ENCODE peak calls at places on chromosome 14, in ten cellular contexts. Q is heart right ventricle, H is heart left ventricle, P is uterus, F is transverse colon, K is colonic mucosa, G is endodermal cell, X is stomach, E is H1, Z is gastrocnemius medialis. T is an unnamed sample.

GRCh38 chr14:88189840-88190191 is 133.3 kb downstream of the KCNK10 start:
- DNase-seq in G (no peak), H (no peak), F (no peak), X (no peak), Q (no peak), Z (no peak), E (peak; percentile 36), K (no peak), P (no peak), T (no peak)

GRCh38 chr14:20973501-20973900 is 16.3 kb upstream of the METTL17 start:
- DNase-seq in X (no peak), P (no peak), K (no peak), Z (no peak), G (no peak), E (no peak), Q (no peak), F (no peak), H (no peak), T (no peak)

GRCh38 chr14:67436006-67436866 is 24.3 kb upstream of the PLEK2 start:
- DNase-seq in P (no peak), H (no peak), Z (peak; percentile 54), Q (no peak), E (no peak), F (no peak), K (no peak), X (no peak), G (peak; percentile 78), T (no peak)

GRCh38 chr14:105500726-105501101 is 9.7 kb downstream of the TEDC1 start:
- DNase-seq in X (no peak), K (no peak), F (no peak), E (no peak), G (no peak), Q (no peak), Z (no peak), P (no peak), H (no peak), T (no peak)

GRCh38 chr14:101761881-101762529 is 496 bp downstream of the PPP2R5C start:
- DNase-seq in Q (peak; percentile 52), G (no peak), Z (peak; percentile 31), K (peak; percentile 66), E (no peak), P (peak; percentile 40), X (peak; percentile 54), H (peak; percentile 51), F (peak; percentile 59), T (no peak)

GRCh38 chr14:95235351-95235750 is 78.0 kb upstream of the DICER1 start:
- DNase-seq in H (no peak), F (no peak), E (no peak), K (no peak), Q (no peak), G (no peak), X (no peak), Z (no peak), P (no peak), T (no peak)

GRCh38 chr14:22107734-22108133 is 434.1 kb upstream of the OR4E1 start:
- DNase-seq in E (no peak), K (no peak), P (no peak), F (no peak), G (no peak), X (no peak), H (no peak), Q (no peak), Z (no peak), T (no peak)

GRCh38 chr14:100739306-100739705 is 12.6 kb downstream of the DLK1 start:
- DNase-seq in H (peak; percentile 3), X (no peak), G (no peak), K (no peak), Z (no peak), Q (no peak), E (no peak), P (peak; percentile 5), F (no peak), T (no peak)

GRCh38 chr14:69855180-69855817 is 23.9 kb upstream of the SMOC1 start:
- DNase-seq in K (no peak), H (no peak), P (no peak), E (peak; percentile 16), F (no peak), Z (no peak), G (no peak), Q (no peak), X (no peak), T (no peak)

GRCh38 chr14:90453401-90453951 is 56.6 kb downstream of the CALM1 start:
- DNase-seq in K (no peak), H (peak; percentile 48), Q (peak; percentile 32), P (peak; percentile 34), Z (no peak), X (peak; percentile 35), G (no peak), E (peak; percentile 43), F (no peak), T (no peak)

GRCh38 chr14:67941456-67942018 is 122.0 kb downstream of the RAD51B start:
- DNase-seq in Q (no peak), F (no peak), Z (no peak), H (no peak), G (no peak), K (no peak), X (no peak), P (no peak), E (no peak), T (no peak)

GRCh38 chr14:37443461-37443860 is 151.6 kb downstream of the FOXA1 start:
- DNase-seq in Q (no peak), E (no peak), H (no peak), G (no peak), F (no peak), Z (no peak), K (no peak), P (no peak), X (no peak), T (no peak)

GRCh38 chr14:105525326-105525725 is 1.1 kb upstream of the TMEM121 start:
- DNase-seq in K (no peak), X (no peak), Z (no peak), E (no peak), G (no peak), Q (no peak), F (no peak), H (no peak), P (no peak), T (no peak)

GRCh38 chr14:51873221-51873893 is 12.9 kb downstream of the GNG2 start:
- DNase-seq in Z (no peak), X (no peak), Q (no peak), G (no peak), P (no peak), H (no peak), F (no peak), K (no peak), E (no peak), T (no peak)

GRCh38 chr14:73724696-73725095 is 10.5 kb upstream of the PNMA1 start:
- DNase-seq in Z (no peak), G (no peak), F (no peak), X (no peak), E (no peak), Q (no peak), K (no peak), P (no peak), H (no peak), T (no peak)
- H3K36me3 ChIP-seq in Z (no peaks in the 10 kb centered on the region), G (peaks cover 67% of the 10 kb centered on the region), F (peaks cover 63% of the 10 kb centered on the region), X (peaks cover 86% of the 10 kb centered on the region), E (no peaks in the 10 kb centered on the region), Q (peaks cover 87% of the 10 kb centered on the region), K (peaks cover 45% of the 10 kb centered on the region), P (no peaks in the 10 kb centered on the region), H (peaks cover 44% of the 10 kb centered on the region), T (peaks cover 5% of the 10 kb centered on the region)

DNA sequence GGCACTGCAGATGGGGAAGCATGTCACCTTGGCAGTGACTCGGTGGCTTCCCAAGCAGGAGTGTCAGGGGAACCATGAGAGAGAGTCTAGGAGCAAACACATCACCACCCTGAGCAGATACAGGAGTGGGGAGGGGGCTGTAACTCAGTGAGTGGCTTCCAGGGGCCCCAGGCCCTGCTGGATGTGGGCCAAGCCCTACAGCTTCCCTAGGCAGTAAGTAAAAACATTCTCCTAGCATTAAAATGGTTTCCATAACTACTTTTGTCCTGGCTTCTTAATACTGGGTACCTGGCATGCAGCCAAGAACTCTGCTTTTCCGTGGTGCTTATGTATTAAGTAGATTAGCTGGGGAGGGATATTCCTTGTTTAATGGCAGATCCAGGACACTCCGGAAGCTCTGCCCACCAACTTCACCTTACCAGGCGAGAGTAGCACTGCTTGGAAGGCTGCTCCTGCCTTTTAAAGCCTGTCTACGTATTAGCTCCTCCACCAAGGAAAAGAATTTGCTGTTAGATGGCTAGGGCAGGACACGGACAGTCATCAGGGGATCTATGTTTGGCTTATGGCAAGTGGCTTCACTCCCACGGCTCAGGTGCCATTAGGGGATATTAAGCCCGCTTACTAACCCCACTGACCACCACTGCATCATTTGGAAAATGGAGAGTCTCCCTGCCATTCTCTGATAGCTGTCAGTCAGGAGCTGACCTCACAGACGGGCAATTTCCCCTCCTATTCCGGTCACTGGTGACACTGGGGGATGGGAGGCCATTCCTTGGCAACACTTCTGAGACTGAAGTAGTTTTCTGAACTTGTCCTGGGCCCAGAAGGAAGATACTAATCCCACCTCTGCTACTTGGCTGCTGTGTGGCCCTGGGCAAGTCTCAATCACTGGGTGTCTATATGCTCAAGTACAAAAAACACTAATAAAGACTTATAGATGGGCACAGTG is 22.8 kb downstream of the OTUB2 start:
- DNase-seq in Q (no peak), P (no peak), X (no peak), K (no peak), Z (no peak), H (no peak), G (peak; percentile 13), E (no peak), F (no peak), T (no peak)
- TF ChIP-seq CTCF in Q (no peak), P (no peak), X (no peak), K (no peak), Z (no peak), H (no peak), G (no peak), E (no peak), F (no peak), T (no peak)

GRCh38 chr14:89357655-89358297 is 59.3 kb downstream of the FOXN3 start:
- DNase-seq in P (no peak), E (no peak), Z (no peak), K (peak; percentile 7), G (no peak), X (no peak), H (no peak), Q (no peak), F (no peak), T (no peak)
- H3K4me3 ChIP-seq in P (no peak overlapping the region), E (no peak overlapping the region), Z (no peak overlapping the region), K (no peak overlapping the region), G (no peak overlapping the region), X (no peak overlapping the region), H (no peak overlapping the region), Q (no peak overlapping the region), F (no peak overlapping the region), T (no peak overlapping the region)

DNA sequence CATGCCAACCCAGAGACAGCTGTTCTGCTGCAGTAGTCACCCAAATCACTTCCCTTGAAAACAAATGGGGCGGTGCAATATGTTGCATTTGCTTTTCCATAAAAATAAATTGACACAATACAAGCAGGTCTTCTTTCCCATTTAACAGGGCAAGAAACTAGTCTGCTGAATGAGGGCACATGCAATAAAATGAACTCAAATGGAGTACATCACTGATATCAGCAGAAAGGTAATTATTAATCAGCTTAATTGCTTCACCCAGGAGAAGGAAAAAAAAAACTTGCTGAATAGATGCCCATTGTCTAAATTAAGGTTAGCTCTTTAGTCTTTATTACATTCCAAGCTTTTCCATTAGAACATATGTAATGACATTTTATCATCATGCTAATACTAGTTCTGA is 175.2 kb upstream of the GZMB start:
- DNase-seq in K (no peak), F (no peak), E (no peak), X (no peak), P (no peak), Z (no peak), H (no peak), G (no peak), Q (no peak), T (no peak)
- H3K36me3 ChIP-seq in K (no peaks in the 10 kb centered on the region), F (no peaks in the 10 kb centered on the region), E (no peaks in the 10 kb centered on the region), X (no peaks in the 10 kb centered on the region), P (no peaks in the 10 kb centered on the region), Z (no peaks in the 10 kb centered on the region), H (no peaks in the 10 kb centered on the region), G (no peaks in the 10 kb centered on the region), Q (no peaks in the 10 kb centered on the region), T (no peaks in the 10 kb centered on the region)